ENCODE peak calls at places on chromosome 6, in eight cellular contexts. S is DMS 273 treated with DMSO at 0.1 percent for 48 hours; V is GM20000; G is Caki2; W is prostate gland; J is tibial artery; L is EL; F is stimulated activated CD8-positive, alpha-beta memory T cell treated with anti-CD3 and anti-CD28 coated beads, Interleukin-15, amount 100 ng/mL, for 1 hour. C is an unnamed sample.

GRCh38 chr6:124792386-124792785 is 169.9 kb upstream of the RNF217 start:
- DNase-seq in S (no peak), V (no peak), G (peak), W (no peak), J (no peak), L (no peak), F (no peak), C (no peak)

GRCh38 chr6:143980921-143981320 is 27.1 kb downstream of the PLAGL1 start:
- DNase-seq in S (no peak), V (no peak), G (no peak), W (no peak), J (no peak), L (no peak), F (no peak), C (no peak)

GRCh38 chr6:151063339-151063738 is 176.4 kb upstream of the AKAP12 start:
- DNase-seq in S (no peak), V (no peak), G (peak), W (no peak), J (no peak), L (peak), F (no peak), C (no peak)

GRCh38 chr6:134640975-134641429 is 308.9 kb downstream of the ALDH8A1 start:
- DNase-seq in S (peak), V (peak), G (peak), W (peak), J (peak), L (peak), F (peak), C (peak)

GRCh38 chr6:90121982-90122381 is 174.7 kb downstream of the BACH2 start:
- DNase-seq in S (no peak), V (no peak), G (no peak), W (no peak), J (no peak), L (peak), F (no peak), C (no peak)

GRCh38 chr6:50098306-50098705 is 48.6 kb upstream of the DEFB112 start:
- DNase-seq in S (no peak), V (no peak), G (no peak), W (no peak), J (no peak), L (no peak), F (no peak), C (no peak)

GRCh38 chr6:43976706-43977403 is 150.4 kb downstream of the MRPL14 start:
- DNase-seq in S (no peak), V (no peak), G (no peak), W (no peak), J (no peak), L (no peak), F (no peak), C (no peak)

GRCh38 chr6:49001856-49002255 is 461.2 kb downstream of the MMUT start:
- DNase-seq in S (no peak), V (no peak), G (peak), W (no peak), J (no peak), L (peak), F (no peak), C (no peak)

GRCh38 chr6:90350689-90351554 is 54.3 kb upstream of the BACH2 start:
- DNase-seq in S (no peak), V (no peak), G (no peak), W (no peak), J (peak), L (no peak), F (peak), C (no peak)

GRCh38 chr6:5302995-5303622 is 41.8 kb downstream of the FARS2 start:
- DNase-seq in S (peak), V (peak), G (peak), W (peak), J (no peak), L (no peak), F (peak), C (no peak)

GRCh38 chr6:5462856-5463255 is 201.5 kb downstream of the FARS2 start:
- DNase-seq in S (no peak), V (no peak), G (no peak), W (no peak), J (no peak), L (no peak), F (no peak), C (no peak)

GRCh38 chr6:131001113-131001776 is 61.8 kb downstream of the EPB41L2 start:
- DNase-seq in S (no peak), V (no peak), G (no peak), W (no peak), J (no peak), L (no peak), F (no peak), C (no peak)

GRCh38 chr6:142387997-142388815 is 86.4 kb downstream of the ADGRG6 start:
- DNase-seq in S (no peak), V (peak), G (peak), W (no peak), J (no peak), L (peak), F (no peak), C (peak)

GRCh38 chr6:35503534-35503933 is 6.7 kb upstream of the TEAD3 start:
- DNase-seq in S (no peak), V (no peak), G (no peak), W (no peak), J (no peak), L (no peak), F (no peak), C (no peak)

GRCh38 chr6:24766685-24767462 is 7.9 kb upstream of the GMNN start:
- DNase-seq in S (peak), V (peak), G (peak), W (no peak), J (no peak), L (peak), F (no peak), C (no peak)

GRCh38 chr6:111423960-111424846 is 58.8 kb downstream of the REV3L start:
- DNase-seq in S (peak), V (no peak), G (no peak), W (peak), J (no peak), L (peak), F (no peak), C (peak)

GRCh38 chr6:63997727-63998126 is 362.1 kb downstream of the PHF3 start:
- DNase-seq in S (no peak), V (no peak), G (no peak), W (no peak), J (no peak), L (no peak), F (no peak), C (no peak)

GRCh38 chr6:27684264-27685211 is 211.6 kb upstream of the ZNF184 start:
- DNase-seq in S (peak), V (peak), G (peak), W (no peak), J (no peak), L (peak), F (no peak), C (peak)

GRCh38 chr6:75041381-75041780 is 164.5 kb downstream of the COL12A1 start:
- DNase-seq in S (no peak), V (no peak), G (no peak), W (no peak), J (no peak), L (no peak), F (no peak), C (no peak)

GRCh38 chr6:32058511-32058963 is 20.3 kb downstream of the CYP21A2 start:
- DNase-seq in S (no peak), V (no peak), G (no peak), W (no peak), J (no peak), L (no peak), F (no peak), C (no peak)

GRCh38 chr6:163128324-163128723 is 286.2 kb upstream of the QKI start:
- DNase-seq in S (no peak), V (no peak), G (no peak), W (no peak), J (no peak), L (no peak), F (no peak), C (no peak)

GRCh38 chr6:32529697-32530429 is at the start of gene HLA-DRB5:
- DNase-seq in S (no peak), V (peak), G (no peak), W (no peak), J (peak), L (no peak), F (no peak), C (no peak)

GRCh38 chr6:33960345-33961313 is 156.8 kb upstream of the MLN start:
- DNase-seq in S (peak), V (no peak), G (no peak), W (no peak), J (no peak), L (no peak), F (no peak), C (no peak)

C was measured in brain microvascular endothelial cell.